ENCODE peak calls at places on chromosomes 3 and 15, in ten cellular contexts. L is SW 1271; G is progenitor cell of endocrine pancreas; H is EL; D is stimulated activated naive CD8-positive, alpha-beta T cell treated with anti-CD3 and anti-CD28 coated beads, Interleukin-15, Interleukin-2, amounts not matched to agents 100 U/mL and 50 U/mL, for 24 hours; V is HuH-7.5; K is anterior cingulate cortex; Y is GM12891; M is Right ventricle myocardium superior; R is naive thymus-derived CD8-positive, alpha-beta T cell. U is an unnamed sample.

GRCh38 chr3:20739814-20740213 is 553.8 kb upstream of the SGO1 start:
- DNase-seq in G (no peak), D (no peak), V (no peak), H (peak; percentile 1), M (no peak), Y (no peak), R (no peak), K (no peak), L (no peak), U (no peak)

GRCh38 chr3:8371085-8371551 is 130.5 kb upstream of the LMCD1 start:
- DNase-seq in V (no peak), D (no peak), Y (no peak), K (no peak), G (no peak), R (no peak), M (no peak), H (peak; percentile 65), L (no peak), U (no peak)

GRCh38 chr15:59245583-59245982 is 38.9 kb downstream of the LDHAL6B start:
- DNase-seq in Y (no peak), V (no peak), K (no peak), D (no peak), L (no peak), G (no peak), R (no peak), H (peak; percentile 49), M (no peak), U (no peak)

GRCh38 chr3:138936763-138937689 is 9.9 kb downstream of the FOXL2 start:
- DNase-seq in K (no peak), L (no peak), V (no peak), M (no peak), D (no peak), R (no peak), H (no peak), Y (no peak), G (no peak), U (no peak)

GRCh38 chr15:69951511-69952209 is 146.1 kb downstream of the TLE3 start:
- DNase-seq in V (no peak), L (no peak), M (no peak), H (no peak), D (no peak), Y (no peak), K (no peak), G (no peak), R (no peak), U (peak; percentile 99)

GRCh38 chr3:24598691-24599090 is 104.0 kb upstream of the THRB start:
- DNase-seq in R (no peak), L (peak; percentile 6), G (no peak), K (no peak), Y (no peak), M (no peak), D (no peak), H (peak; percentile 47), V (no peak), U (no peak)

GRCh38 chr15:19899021-19899824 is 642.4 kb downstream of the GOLGA6L6 start:
- DNase-seq in R (no peak), G (no peak), M (no peak), Y (no peak), H (no peak), V (no peak), L (no peak), D (no peak), K (no peak), U (no peak)

GRCh38 chr15:55741592-55742497 is 1.1 kb downstream of the PRTG start:
- DNase-seq in V (peak; percentile 33), H (peak; percentile 4), K (no peak), L (peak; percentile 51), Y (no peak), M (peak; percentile 46), R (no peak), D (peak; percentile 5), G (peak; percentile 33), U (no peak)

GRCh38 chr15:89121414-89121813 is 33.2 kb downstream of the ABHD2 start:
- DNase-seq in M (no peak), H (no peak), D (no peak), L (no peak), G (no peak), V (no peak), R (no peak), K (no peak), Y (no peak), U (peak; percentile 97)

GRCh38 chr3:108645364-108645763 is 55.8 kb downstream of the DZIP3 start:
- DNase-seq in V (no peak), L (no peak), D (no peak), M (no peak), H (no peak), R (no peak), Y (no peak), K (no peak), G (no peak), U (peak; percentile 42)

U was measured in LNCaP clone FGC.